ENCODE peak calls at places on chromosomes 1 and 21, in five cellular contexts. F is bronchial epithelial cell, Z is mesenchymal stem cell, T is AG04450, B is small intestine. P is an unnamed sample.
A peak's percentile ranks its signal among the peaks of the same experiment; 100 is the strongest.

GRCh38 chr1:67274623-67275325 is 32.9 kb upstream of the IL12RB2 start:
- DNase-seq in F (no peak), Z (no peak), T (no peak), B (no peak), P (no peak)

GRCh38 chr1:177311111-177311510 is 140.4 kb downstream of the BRINP2 start:
- DNase-seq in F (no peak), Z (no peak), T (no peak), B (no peak), P (no peak)

GRCh38 chr1:26696645-26697440 is 1.0 kb downstream of the ARID1A start:
- DNase-seq in F (no peak), Z (peak; percentile 35), T (no peak), B (no peak), P (no peak)

GRCh38 chr1:186494832-186495271 is 33.9 kb upstream of the PDC start:
- DNase-seq in F (peak; percentile 88), Z (no peak), T (no peak), B (no peak), P (no peak)

GRCh38 chr1:15370268-15370667 is 39.4 kb upstream of the EFHD2 start:
- DNase-seq in F (no peak), Z (no peak), T (no peak), B (no peak), P (no peak)

GRCh38 chr1:29521438-29521715 is 285.1 kb downstream of the PTPRU start:
- DNase-seq in F (no peak), Z (no peak), T (no peak), B (no peak), P (no peak)

GRCh38 chr21:46637952-46638746 is 2.7 kb downstream of the PRMT2 start:
- DNase-seq in F (no peak), Z (peak; percentile 12), T (no peak), B (no peak), P (no peak)

GRCh38 chr1:116232989-116233514 is 121.9 kb downstream of the MAB21L3 start:
- DNase-seq in F (no peak), Z (no peak), T (no peak), B (peak; percentile 66), P (no peak)

GRCh38 chr1:3115275-3116149 is 46.5 kb downstream of the PRDM16 start:
- DNase-seq in F (no peak), Z (no peak), T (no peak), B (peak; percentile 80), P (no peak)

GRCh38 chr1:174153085-174153824 is 6.1 kb upstream of the RABGAP1L start:
- DNase-seq in F (peak; percentile 93), Z (peak; percentile 47), T (no peak), B (no peak), P (no peak)

GRCh38 chr1:153793973-153794615 is 18.9 kb downstream of the SLC27A3 start:
- DNase-seq in F (no peak), Z (no peak), T (no peak), B (no peak), P (no peak)

GRCh38 chr1:153791856-153792253 is 16.6 kb downstream of the SLC27A3 start:
- DNase-seq in F (peak; percentile 13), Z (peak; percentile 85), T (peak; percentile 23), B (no peak), P (no peak)

GRCh38 chr1:153790996-153791855 is 16.0 kb downstream of the SLC27A3 start:
- DNase-seq in F (no peak), Z (peak; percentile 96), T (peak; percentile 85), B (no peak), P (peak; percentile 57)

GRCh38 chr1:153793261-153793972 is 18.2 kb downstream of the SLC27A3 start:
- DNase-seq in F (no peak), Z (no peak), T (no peak), B (no peak), P (no peak)

GRCh38 chr1:153792631-153793041 is 17.4 kb downstream of the SLC27A3 start:
- DNase-seq in F (no peak), Z (no peak), T (no peak), B (no peak), P (no peak)
- H3K4me3 ChIP-seq in F (no peak overlapping the region), Z (no peak overlapping the region), T (no peak overlapping the region), B (no peak overlapping the region), P (no peak overlapping the region)

GRCh38 chr1:11981378-11982009 is 1.2 kb downstream of the MFN2 start:
- DNase-seq in F (peak; percentile 99), Z (no peak), T (no peak), B (no peak), P (no peak)
- H3K4me3 ChIP-seq in F (peak overlapping the region; percentile 83), Z (peak overlapping the region; percentile 93), T (peak overlapping the region; percentile 92), B (no peak overlapping the region), P (peak overlapping the region; percentile 95)

GRCh38 chr1:209430821-209431259 is 152.7 kb upstream of the CAMK1G start:
- DNase-seq in F (peak; percentile 92), Z (no peak), T (no peak), B (no peak), P (no peak)

GRCh38 chr1:209428241-209428921 is 155.1 kb upstream of the CAMK1G start:
- DNase-seq in F (peak; percentile 92), Z (no peak), T (no peak), B (no peak), P (no peak)

GRCh38 chr1:209431402-209431801 is 152.1 kb upstream of the CAMK1G start:
- DNase-seq in F (no peak), Z (no peak), T (no peak), B (no peak), P (no peak)

GRCh38 chr1:209431813-209432442 is 151.6 kb upstream of the CAMK1G start:
- DNase-seq in F (peak; percentile 57), Z (no peak), T (no peak), B (no peak), P (no peak)

GRCh38 chr1:209430107-209430506 is 153.4 kb upstream of the CAMK1G start:
- DNase-seq in F (peak; percentile 60), Z (no peak), T (no peak), B (no peak), P (no peak)
- H3K4me3 ChIP-seq in F (peak overlapping the region; percentile 48), Z (no peak overlapping the region), T (no peak overlapping the region), B (no peak overlapping the region), P (no peak overlapping the region)

GRCh38 chr1:205810448-205811157 is 2.4 kb downstream of the SLC41A1 start:
- DNase-seq in F (no peak), Z (peak; percentile 26), T (no peak), B (no peak), P (no peak)
- H3K4me3 ChIP-seq in F (no peak overlapping the region), Z (no peak overlapping the region), T (no peak overlapping the region), B (no peak overlapping the region), P (no peak overlapping the region)

GRCh38 chr1:246689409-246689997 is 34.7 kb upstream of the SCCPDH start:
- DNase-seq in F (peak; percentile 69), Z (peak; percentile 74), T (peak; percentile 37), B (peak; percentile 93), P (no peak)

GRCh38 chr1:246690100-246690499 is 34.1 kb upstream of the SCCPDH start:
- DNase-seq in F (no peak), Z (no peak), T (no peak), B (no peak), P (no peak)

GRCh38 chr1:246695136-246695535 is 29.1 kb upstream of the SCCPDH start:
- DNase-seq in F (peak; percentile 73), Z (no peak), T (no peak), B (peak; percentile 57), P (no peak)

GRCh38 chr1:246695666-246696065 is 28.5 kb upstream of the SCCPDH start:
- DNase-seq in F (no peak), Z (no peak), T (no peak), B (no peak), P (no peak)

GRCh38 chr1:246691622-246692495 is 32.4 kb upstream of the SCCPDH start:
- DNase-seq in F (no peak), Z (no peak), T (no peak), B (no peak), P (no peak)
- H3K4me3 ChIP-seq in F (no peak overlapping the region), Z (no peak overlapping the region), T (no peak overlapping the region), B (no peak overlapping the region), P (no peak overlapping the region)

GRCh38 chr1:156626079-156626438 is 6.8 kb downstream of the HAPLN2 start:
- DNase-seq in F (no peak), Z (no peak), T (no peak), B (no peak), P (no peak)

GRCh38 chr1:156623946-156624813 is 5.0 kb downstream of the HAPLN2 start:
- DNase-seq in F (no peak), Z (peak; percentile 64), T (no peak), B (peak; percentile 67), P (no peak)

GRCh38 chr1:156627313-156627880 is 8.2 kb downstream of the HAPLN2 start:
- DNase-seq in F (peak; percentile 63), Z (peak; percentile 74), T (no peak), B (peak; percentile 61), P (no peak)

GRCh38 chr1:156624814-156625435 is 5.7 kb downstream of the HAPLN2 start:
- DNase-seq in F (no peak), Z (no peak), T (no peak), B (no peak), P (no peak)

DNA sequence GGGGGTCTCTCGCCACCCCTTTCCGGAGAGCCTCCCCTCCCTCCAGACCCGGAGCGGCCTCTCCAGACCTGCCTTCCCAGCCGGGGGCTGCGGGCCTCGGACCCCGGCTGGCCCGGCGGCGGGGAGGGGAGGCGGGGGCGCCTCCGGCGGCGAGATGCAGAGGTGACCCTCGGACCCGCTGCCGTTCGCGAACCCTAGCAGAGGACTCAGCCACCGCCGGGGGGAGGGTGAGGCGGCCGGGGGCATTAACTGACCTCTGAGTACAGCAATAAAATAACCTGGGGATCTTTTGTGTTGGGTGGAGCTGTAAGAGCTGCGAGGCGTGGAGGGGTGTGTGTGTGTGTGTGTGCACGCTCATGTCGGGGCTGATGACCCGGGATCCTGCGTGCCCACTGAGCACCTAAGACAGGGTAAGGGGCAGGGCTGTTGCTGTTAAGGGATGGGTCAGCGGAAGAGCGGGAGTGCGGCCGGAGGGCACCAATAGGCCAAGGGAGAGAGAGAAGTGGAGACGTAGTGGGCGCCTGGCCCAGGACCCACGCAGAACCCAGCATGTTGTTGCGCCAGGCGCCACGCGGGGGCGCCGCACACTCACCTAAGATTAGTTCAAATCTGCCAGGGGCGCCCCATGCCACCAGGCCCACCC is 6.3 kb downstream of the HAPLN2 start:
- DNase-seq in F (peak; percentile 21), Z (peak; percentile 56), T (no peak), B (peak; percentile 86), P (no peak)
- H3K4me3 ChIP-seq in F (no peak overlapping the region), Z (peak overlapping the region; percentile 41), T (no peak overlapping the region), B (no peak overlapping the region), P (no peak overlapping the region)

DNA sequence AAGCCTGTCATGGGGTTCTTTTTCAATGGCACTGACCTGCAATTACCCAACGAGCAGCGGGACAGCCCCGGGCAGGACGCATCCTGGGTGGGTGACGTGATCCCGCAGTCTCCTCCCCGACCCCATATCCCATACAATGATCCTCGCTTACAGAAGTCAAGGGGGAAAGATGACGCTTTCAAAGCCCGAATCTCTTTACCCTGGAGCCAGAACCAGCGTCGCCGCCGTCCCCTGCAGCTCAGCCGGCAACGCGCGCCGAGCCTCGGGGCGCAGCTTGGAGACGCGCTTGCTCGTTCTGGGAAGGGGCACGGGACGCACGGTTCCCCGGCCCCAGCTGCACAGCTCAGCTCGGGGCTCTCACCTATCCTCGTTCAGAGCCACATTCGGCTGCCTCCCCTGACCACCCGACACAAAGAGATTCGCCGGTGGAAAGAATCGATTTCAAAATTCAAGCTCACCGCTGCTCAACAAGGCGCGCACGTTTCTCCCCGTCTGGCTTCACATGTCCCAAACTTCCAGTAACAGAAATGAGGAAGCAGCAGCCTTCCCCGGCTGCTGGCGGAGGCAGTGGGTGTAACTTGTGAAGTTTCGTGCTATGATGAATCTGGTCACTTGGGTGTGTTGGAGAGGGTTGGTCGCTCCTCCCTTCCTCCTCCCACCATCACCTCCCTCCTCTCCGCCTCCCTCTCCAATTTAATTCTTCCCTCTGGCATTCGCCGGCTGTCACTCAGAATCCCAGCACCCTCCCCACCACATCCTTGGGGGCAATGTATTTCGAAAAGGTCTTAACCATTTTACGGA is at the start of gene TIAM1:
- DNase-seq in F (peak; percentile 85), Z (peak; percentile 58), T (no peak), B (peak; percentile 4), P (peak; percentile 49)
- H3K4me3 ChIP-seq in F (peak within 1 kb of the TSS; percentile 70), Z (peak within 1 kb of the TSS; percentile 93), T (peak within 1 kb of the TSS; percentile 59), B (no peak within 1 kb of the TSS), P (peak within 1 kb of the TSS; percentile 73)

GRCh38 chr1:145886390-145886789 is 724 bp upstream of the ANKRD35 start:
- DNase-seq in F (no peak), Z (no peak), T (no peak), B (no peak), P (no peak)
- H3K4me3 ChIP-seq in F (peak overlapping the region; percentile 58), Z (peak overlapping the region; percentile 84), T (peak overlapping the region; percentile 73), B (peak overlapping the region; percentile 51), P (peak overlapping the region; percentile 70)

P was measured in skeletal muscle cell.